ENCODE peak calls at places on chromosome 19, in eight cellular contexts. I, A, Y, D, J, M, K and L are unnamed samples.
A peak's percentile ranks its signal among the peaks of the same experiment; 100 is the strongest.

GRCh38 chr19:51696606-51697005 is 3.5 kb downstream of the SPACA6 start:
- DNase-seq in I (no peak), A (no peak), Y (no peak), D (no peak), J (no peak), M (no peak), K (no peak), L (no peak)

GRCh38 chr19:33399745-33400681 is 26.5 kb downstream of the CEBPG start:
- DNase-seq in I (no peak), A (no peak), Y (no peak), D (no peak), J (peak; percentile 0), M (no peak), K (no peak), L (no peak)

GRCh38 chr19:40387151-40387550 is 2.8 kb downstream of the HIPK4 start:
- DNase-seq in I (no peak), A (no peak), Y (no peak), D (no peak), J (no peak), M (no peak), K (no peak), L (no peak)

GRCh38 chr19:23758187-23759074 is at the start of gene ZNF681:
- DNase-seq in I (peak; percentile 21), A (peak; percentile 98), Y (peak; percentile 93), D (peak; percentile 58), J (peak; percentile 91), M (peak; percentile 89), K (peak; percentile 67), L (peak; percentile 72)

GRCh38 chr19:50911206-50912101 is at the start of gene KLK4:
- DNase-seq in I (no peak), A (no peak), Y (no peak), D (no peak), J (no peak), M (no peak), K (no peak), L (no peak)

GRCh38 chr19:5002143-5002542 is 33.2 kb downstream of the KDM4B start:
- DNase-seq in I (peak; percentile 27), A (no peak), Y (no peak), D (no peak), J (no peak), M (no peak), K (no peak), L (no peak)

GRCh38 chr19:50772408-50773311 is 2.4 kb downstream of the GPR32 start:
- DNase-seq in I (peak; percentile 55), A (peak; percentile 80), Y (no peak), D (no peak), J (no peak), M (no peak), K (no peak), L (no peak)

GRCh38 chr19:36106991-36107390 is 4.0 kb upstream of the OVOL3 start:
- DNase-seq in I (no peak), A (no peak), Y (no peak), D (no peak), J (no peak), M (no peak), K (no peak), L (no peak)

GRCh38 chr19:42480335-42481095 is 37.8 kb upstream of the CXCL17 start:
- DNase-seq in I (peak; percentile 78), A (no peak), Y (no peak), D (no peak), J (no peak), M (peak; percentile 56), K (no peak), L (no peak)

GRCh38 chr19:57302020-57302465 is 18.2 kb upstream of the ZNF543 start:
- DNase-seq in I (no peak), A (peak; percentile 75), Y (no peak), D (no peak), J (no peak), M (no peak), K (no peak), L (no peak)

GRCh38 chr19:56972291-56972914 is 131.9 kb upstream of the PEG3 start:
- DNase-seq in I (no peak), A (no peak), Y (no peak), D (no peak), J (no peak), M (no peak), K (no peak), L (no peak)

GRCh38 chr19:14028901-14029300 is 953 bp downstream of the RLN3 start:
- DNase-seq in I (no peak), A (no peak), Y (no peak), D (no peak), J (no peak), M (no peak), K (no peak), L (no peak)

GRCh38 chr19:15294591-15294990 is 37.7 kb downstream of the BRD4 start:
- DNase-seq in I (no peak), A (no peak), Y (peak; percentile 65), D (no peak), J (no peak), M (no peak), K (no peak), L (no peak)

GRCh38 chr19:19711934-19712828 is 20.7 kb downstream of the ZNF14 start:
- DNase-seq in I (no peak), A (peak; percentile 40), Y (no peak), D (no peak), J (no peak), M (no peak), K (no peak), L (no peak)

GRCh38 chr19:13505761-13506549 is at the start of gene CACNA1A:
- DNase-seq in I (no peak), A (no peak), Y (no peak), D (no peak), J (no peak), M (no peak), K (no peak), L (no peak)

GRCh38 chr19:47471733-47472457 is at the start of gene SLC8A2:
- DNase-seq in I (peak; percentile 76), A (peak; percentile 89), Y (peak; percentile 73), D (no peak), J (peak; percentile 60), M (peak; percentile 86), K (peak; percentile 41), L (peak; percentile 58)

GRCh38 chr19:10006752-10007323 is 3.5 kb downstream of the COL5A3 start:
- DNase-seq in I (no peak), A (no peak), Y (no peak), D (no peak), J (no peak), M (no peak), K (no peak), L (no peak)

GRCh38 chr19:51660975-51661600 is 14.5 kb upstream of the SIGLEC14 start:
- DNase-seq in I (peak; percentile 81), A (peak; percentile 94), Y (peak; percentile 81), D (no peak), J (peak; percentile 56), M (peak; percentile 74), K (no peak), L (no peak)

GRCh38 chr19:5627395-5627904 is 4.6 kb downstream of the SAFB start:
- DNase-seq in I (no peak), A (peak; percentile 88), Y (peak; percentile 56), D (no peak), J (peak; percentile 50), M (peak; percentile 79), K (no peak), L (no peak)

GRCh38 chr19:49881672-49882394 is 4.3 kb downstream of the TBC1D17 start:
- DNase-seq in I (peak; percentile 72), A (no peak), Y (no peak), D (no peak), J (no peak), M (no peak), K (no peak), L (no peak)

GRCh38 chr19:12665646-12666304 is 767 bp downstream of the MAN2B1 start:
- DNase-seq in I (no peak), A (peak; percentile 60), Y (no peak), D (no peak), J (no peak), M (no peak), K (no peak), L (no peak)

DNA sequence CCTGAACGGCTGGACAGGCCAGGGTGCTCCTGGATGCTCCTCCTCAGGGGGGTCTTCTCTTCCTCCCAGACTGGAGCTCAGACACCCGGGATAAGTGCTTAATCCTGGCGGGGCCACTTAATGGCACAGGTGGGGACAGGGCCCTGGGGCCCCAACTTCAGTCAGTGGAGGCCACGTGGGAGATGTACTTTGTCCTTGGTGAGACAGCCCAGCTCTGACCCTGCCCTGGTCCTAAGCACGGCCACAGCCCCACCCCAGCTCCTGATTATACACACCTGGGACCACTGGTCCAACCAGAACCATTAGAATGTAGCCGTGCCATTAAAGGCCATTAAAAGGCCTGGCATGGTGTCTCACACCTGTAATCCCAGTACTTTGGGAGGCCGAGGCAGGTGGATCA is 7.8 kb downstream of the PPP1R14A start:
- DNase-seq in I (no peak), A (no peak), Y (no peak), D (no peak), J (no peak), M (no peak), K (no peak), L (no peak)
- H3K27ac ChIP-seq in I (no peak overlapping the region), A (no peak overlapping the region), Y (peak overlapping the region; percentile 96), D (peak overlapping the region; percentile 77), J (peak overlapping the region; percentile 74), M (no peak overlapping the region), K (no peak overlapping the region), L (peak overlapping the region; percentile 95)

GRCh38 chr19:32351807-32352630 is 6.6 kb downstream of the ZNF507 start:
- DNase-seq in I (no peak), A (no peak), Y (no peak), D (no peak), J (no peak), M (no peak), K (no peak), L (no peak)
- H3K4me1 ChIP-seq in I (peaks cover 46% of the 10 kb centered on the region), A (peaks cover 53% of the 10 kb centered on the region), Y (peaks cover 55% of the 10 kb centered on the region), D (peaks cover 24% of the 10 kb centered on the region), J (peaks cover 37% of the 10 kb centered on the region), M (peaks cover 35% of the 10 kb centered on the region), K (peaks cover 41% of the 10 kb centered on the region), L (peaks cover 26% of the 10 kb centered on the region)

DNA sequence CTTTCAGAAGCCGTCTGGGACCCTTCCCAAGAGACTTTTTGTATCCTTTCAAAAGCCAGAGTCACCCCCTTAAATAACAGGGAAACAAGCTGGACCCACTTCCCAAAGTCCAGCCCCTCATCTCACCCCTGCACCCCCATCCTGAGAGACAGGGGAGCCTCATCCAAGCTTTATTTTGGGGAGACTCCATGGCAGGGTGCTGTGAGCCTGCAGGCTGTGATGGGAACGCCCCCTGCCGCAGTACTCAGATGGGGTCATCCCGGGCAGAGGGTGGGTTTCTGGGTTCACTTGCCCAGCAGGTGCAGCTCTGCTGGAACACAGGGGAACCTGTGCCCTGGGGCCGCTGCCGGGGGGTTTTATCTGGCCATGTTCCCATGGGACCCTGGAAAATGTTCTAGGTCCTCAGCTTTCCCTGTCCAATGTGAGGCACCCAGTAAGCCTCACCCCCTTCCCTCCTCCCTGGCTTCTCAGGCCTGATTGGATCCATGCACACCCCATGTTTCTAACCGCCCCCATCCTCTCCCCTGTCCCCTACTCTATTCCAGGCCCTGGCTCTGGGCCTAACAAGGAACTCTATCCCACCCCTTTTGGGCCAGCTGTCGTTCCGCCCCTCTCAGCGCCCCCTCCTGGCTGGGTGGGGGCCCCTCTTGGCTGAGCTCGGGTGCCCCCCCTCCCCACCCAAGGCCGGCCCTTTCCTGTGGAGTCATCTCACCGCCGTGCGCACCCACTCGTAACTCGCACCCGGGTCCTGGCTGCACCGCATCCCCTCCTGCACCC is 1.0 kb downstream of the HIF3A start:
- DNase-seq in I (no peak), A (no peak), Y (peak; percentile 85), D (no peak), J (peak; percentile 69), M (peak; percentile 54), K (no peak), L (peak; percentile 47)
- H3K27ac ChIP-seq in I (peak overlapping the region; percentile 65), A (no peak overlapping the region), Y (peak overlapping the region; percentile 98), D (peak overlapping the region; percentile 95), J (peak overlapping the region; percentile 95), M (peak overlapping the region; percentile 90), K (no peak overlapping the region), L (peak overlapping the region; percentile 95)

GRCh38 chr19:18465214-18465963 is 27.5 kb upstream of the ISYNA1 start:
- DNase-seq in I (no peak), A (no peak), Y (no peak), D (no peak), J (no peak), M (no peak), K (no peak), L (no peak)
- H3K4me1 ChIP-seq in I (peaks cover 56% of the 10 kb centered on the region), A (no peaks in the 10 kb centered on the region), Y (peaks cover 81% of the 10 kb centered on the region), D (peaks cover 58% of the 10 kb centered on the region), J (peaks cover 54% of the 10 kb centered on the region), M (peaks cover 68% of the 10 kb centered on the region), K (peaks cover 8% of the 10 kb centered on the region), L (peaks cover 70% of the 10 kb centered on the region)